ENCODE peak calls at places on chromosome 10, in seven cellular contexts. O, M, H, A, P, I and Y are unnamed samples.

GRCh38 chr10:99983280-99983988 is 26.3 kb downstream of the DNMBP start:
- DNase-seq in O (peak; percentile 89), M (no peak), H (peak; percentile 26), A (no peak), P (peak; percentile 62), I (no peak), Y (no peak)

GRCh38 chr10:62540389-62540788 is 166.2 kb downstream of the ZNF365 start:
- DNase-seq in O (no peak), M (no peak), H (no peak), A (no peak), P (no peak), I (no peak), Y (no peak)

GRCh38 chr10:114399576-114399975 is 4.7 kb downstream of the AFAP1L2 start:
- DNase-seq in O (no peak), M (no peak), H (no peak), A (no peak), P (no peak), I (no peak), Y (no peak)

GRCh38 chr10:42809670-42810069 is 27.1 kb downstream of the BMS1 start:
- DNase-seq in O (no peak), M (no peak), H (no peak), A (no peak), P (no peak), I (no peak), Y (no peak)

GRCh38 chr10:99993994-99994689 is 15.6 kb downstream of the DNMBP start:
- DNase-seq in O (peak; percentile 85), M (no peak), H (peak; percentile 25), A (no peak), P (peak; percentile 68), I (peak; percentile 80), Y (peak; percentile 23)

GRCh38 chr10:3866347-3866746 is 81.3 kb upstream of the KLF6 start:
- DNase-seq in O (no peak), M (no peak), H (no peak), A (no peak), P (no peak), I (no peak), Y (no peak)

GRCh38 chr10:76033457-76034196 is 602.2 kb downstream of the LRMDA start:
- DNase-seq in O (peak; percentile 86), M (no peak), H (no peak), A (no peak), P (no peak), I (peak; percentile 57), Y (peak; percentile 3)

GRCh38 chr10:78804356-78805032 is 264.3 kb upstream of the ZMIZ1 start:
- DNase-seq in O (peak; percentile 57), M (no peak), H (peak; percentile 57), A (no peak), P (peak; percentile 66), I (no peak), Y (peak; percentile 25)

GRCh38 chr10:29922904-29923303 is 136.5 kb downstream of the JCAD start:
- DNase-seq in O (no peak), M (no peak), H (no peak), A (no peak), P (no peak), I (no peak), Y (no peak)

GRCh38 chr10:97726636-97727178 is 10.2 kb upstream of the ZFYVE27 start:
- DNase-seq in O (peak; percentile 92), M (no peak), H (no peak), A (no peak), P (no peak), I (no peak), Y (no peak)

GRCh38 chr10:95321554-95322301 is 30.9 kb upstream of the PDLIM1 start:
- DNase-seq in O (no peak), M (no peak), H (no peak), A (no peak), P (no peak), I (no peak), Y (no peak)

GRCh38 chr10:132422931-132423813 is 26.2 kb downstream of the PWWP2B start:
- DNase-seq in O (no peak), M (no peak), H (no peak), A (no peak), P (no peak), I (peak; percentile 84), Y (no peak)

GRCh38 chr10:32327364-32327691 is 19.6 kb downstream of the EPC1 start:
- DNase-seq in O (peak; percentile 29), M (no peak), H (no peak), A (no peak), P (no peak), I (no peak), Y (no peak)

GRCh38 chr10:14565199-14565598 is 209.5 kb downstream of the FAM107B start:
- DNase-seq in O (no peak), M (no peak), H (no peak), A (no peak), P (no peak), I (no peak), Y (no peak)

GRCh38 chr10:34480345-34480744 is 334.8 kb downstream of the PARD3 start:
- DNase-seq in O (no peak), M (no peak), H (no peak), A (no peak), P (no peak), I (no peak), Y (no peak)

GRCh38 chr10:90352288-90352687 is 505.6 kb downstream of the HTR7 start:
- DNase-seq in O (no peak), M (no peak), H (no peak), A (no peak), P (no peak), I (no peak), Y (no peak)

GRCh38 chr10:26391701-26392695 is 46.1 kb upstream of the APBB1IP start:
- DNase-seq in O (no peak), M (peak; percentile 41), H (peak; percentile 15), A (no peak), P (peak; percentile 43), I (peak; percentile 68), Y (peak; percentile 44)

GRCh38 chr10:101291254-101292193 is 62.3 kb upstream of the LBX1 start:
- DNase-seq in O (peak; percentile 54), M (peak; percentile 73), H (peak; percentile 63), A (peak; percentile 49), P (peak; percentile 78), I (peak; percentile 12), Y (no peak)

GRCh38 chr10:72104472-72105097 is 16.2 kb upstream of the SPOCK2 start:
- DNase-seq in O (peak; percentile 62), M (no peak), H (no peak), A (no peak), P (no peak), I (no peak), Y (no peak)

GRCh38 chr10:103882285-103883007 is 27.1 kb upstream of the SH3PXD2A start:
- DNase-seq in O (no peak), M (no peak), H (no peak), A (no peak), P (no peak), I (no peak), Y (no peak)

GRCh38 chr10:13684252-13684791 is 97.6 kb downstream of the PRPF18 start:
- DNase-seq in O (peak; percentile 73), M (peak; percentile 73), H (peak; percentile 88), A (no peak), P (peak; percentile 87), I (no peak), Y (peak; percentile 77)

GRCh38 chr10:16941067-16941466 is 123.8 kb upstream of the RSU1 start:
- DNase-seq in O (no peak), M (no peak), H (no peak), A (no peak), P (no peak), I (no peak), Y (no peak)

GRCh38 chr10:43076311-43076875 is 476 bp upstream of the RET start:
- DNase-seq in O (peak; percentile 20), M (no peak), H (no peak), A (no peak), P (peak; percentile 52), I (peak; percentile 36), Y (no peak)

GRCh38 chr10:124993728-124994451 is 52.0 kb downstream of the ZRANB1 start:
- DNase-seq in O (no peak), M (peak; percentile 45), H (no peak), A (no peak), P (no peak), I (no peak), Y (no peak)

GRCh38 chr10:18582803-18583202 is 68.6 kb downstream of the NSUN6 start:
- DNase-seq in O (no peak), M (no peak), H (no peak), A (no peak), P (no peak), I (peak; percentile 1), Y (no peak)

GRCh38 chr10:108410231-108410630 is 1245.7 kb upstream of the SORCS1 start:
- DNase-seq in O (no peak), M (no peak), H (no peak), A (no peak), P (no peak), I (peak; percentile 70), Y (no peak)

GRCh38 chr10:98424308-98425254 is 9.6 kb upstream of the PYROXD2 start:
- DNase-seq in O (no peak), M (no peak), H (no peak), A (no peak), P (no peak), I (no peak), Y (no peak)

GRCh38 chr10:60541461-60541860 is 151.8 kb upstream of the ANK3 start:
- DNase-seq in O (no peak), M (no peak), H (no peak), A (no peak), P (no peak), I (no peak), Y (no peak)

GRCh38 chr10:60899266-60899665 is 44.7 kb downstream of the RHOBTB1 start:
- DNase-seq in O (no peak), M (no peak), H (no peak), A (no peak), P (no peak), I (no peak), Y (no peak)

GRCh38 chr10:101438881-101439391 is 85.0 kb downstream of the BTRC start:
- DNase-seq in O (peak; percentile 8), M (no peak), H (no peak), A (no peak), P (no peak), I (no peak), Y (no peak)

GRCh38 chr10:86888585-86889381 is 68.6 kb downstream of the MMRN2 start:
- DNase-seq in O (peak; percentile 78), M (no peak), H (no peak), A (no peak), P (no peak), I (peak; percentile 44), Y (no peak)

GRCh38 chr10:122342293-122343134 is 32.0 kb upstream of the PLEKHA1 start:
- DNase-seq in O (peak; percentile 72), M (no peak), H (no peak), A (no peak), P (no peak), I (peak; percentile 39), Y (peak; percentile 84)

GRCh38 chr10:10333622-10334021 is 684.0 kb upstream of the CELF2 start:
- DNase-seq in O (no peak), M (no peak), H (no peak), A (no peak), P (no peak), I (no peak), Y (no peak)

GRCh38 chr10:131547129-131547799 is 235.7 kb upstream of the TCERG1L start:
- DNase-seq in O (no peak), M (no peak), H (no peak), A (no peak), P (no peak), I (no peak), Y (no peak)

GRCh38 chr10:24382979-24383663 is 174.2 kb downstream of the KIAA1217 start:
- DNase-seq in O (no peak), M (no peak), H (no peak), A (no peak), P (no peak), I (no peak), Y (no peak)

GRCh38 chr10:451021-451471 is 238.4 kb downstream of the DIP2C start:
- DNase-seq in O (no peak), M (no peak), H (no peak), A (no peak), P (no peak), I (peak; percentile 10), Y (no peak)

GRCh38 chr10:6382081-6382480 is 179.3 kb downstream of the PFKFB3 start:
- DNase-seq in O (peak; percentile 40), M (no peak), H (no peak), A (no peak), P (no peak), I (no peak), Y (peak; percentile 69)

GRCh38 chr10:103145860-103146466 is 47.1 kb downstream of the NT5C2 start:
- DNase-seq in O (peak; percentile 84), M (no peak), H (peak; percentile 50), A (no peak), P (peak; percentile 50), I (no peak), Y (no peak)